ENCODE peak calls at places on chromosomes 6 and 20, in six cellular contexts. T, W, B, N, P and V are unnamed samples.

GRCh38 chr20:34439168-34439567 is 76.1 kb downstream of the ITCH start:
- DNase-seq in T (no peak), W (no peak), B (no peak), N (no peak), P (no peak), V (no peak)

GRCh38 chr6:119620846-119621570 is 271.4 kb upstream of the MAN1A1 start:
- DNase-seq in T (no peak), W (no peak), B (no peak), N (peak), P (no peak), V (no peak)

GRCh38 chr6:5422321-5422915 is 161.1 kb downstream of the FARS2 start:
- DNase-seq in T (no peak), W (peak), B (peak), N (peak), P (peak), V (peak)

GRCh38 chr20:53582574-53583351 is 10.9 kb downstream of the ZNF217 start:
- DNase-seq in T (no peak), W (no peak), B (no peak), N (peak), P (peak), V (no peak)

GRCh38 chr6:73610444-73611275 is 43.1 kb downstream of the SLC17A5 start:
- DNase-seq in T (no peak), W (no peak), B (no peak), N (no peak), P (no peak), V (peak)

GRCh38 chr6:33962186-33962585 is 158.4 kb upstream of the MLN start:
- DNase-seq in T (no peak), W (no peak), B (no peak), N (no peak), P (no peak), V (no peak)

GRCh38 chr20:38428800-38429199 is 6.3 kb downstream of the SNHG17 start:
- DNase-seq in T (no peak), W (no peak), B (no peak), N (no peak), P (no peak), V (no peak)

GRCh38 chr6:70415660-70416059 is 2.4 kb downstream of the FAM135A start:
- DNase-seq in T (no peak), W (no peak), B (no peak), N (no peak), P (no peak), V (no peak)

GRCh38 chr20:14915356-14915755 is 577.9 kb upstream of the FLRT3 start:
- DNase-seq in T (no peak), W (no peak), B (no peak), N (no peak), P (peak), V (no peak)

GRCh38 chr6:142130814-142131213 is 1.9 kb upstream of the GJE1 start:
- DNase-seq in T (no peak), W (no peak), B (no peak), N (no peak), P (no peak), V (no peak)

GRCh38 chr20:62472020-62472342 is 3.8 kb downstream of the GATA5 start:
- DNase-seq in T (no peak), W (no peak), B (no peak), N (no peak), P (no peak), V (no peak)

GRCh38 chr6:1122083-1122482 is 189.8 kb upstream of the FOXQ1 start:
- DNase-seq in T (no peak), W (no peak), B (no peak), N (no peak), P (no peak), V (no peak)

GRCh38 chr6:10194816-10195639 is 219.8 kb downstream of the TFAP2A start:
- DNase-seq in T (no peak), W (no peak), B (no peak), N (no peak), P (no peak), V (no peak)

GRCh38 chr20:58633161-58634035 is 17.7 kb upstream of the STX16 start:
- DNase-seq in T (no peak), W (no peak), B (no peak), N (no peak), P (no peak), V (no peak)

GRCh38 chr20:1472556-1473243 is 6.1 kb upstream of the NSFL1C start:
- DNase-seq in T (no peak), W (no peak), B (no peak), N (no peak), P (no peak), V (peak)

GRCh38 chr6:122998403-122998965 is 2.4 kb downstream of the CLVS2 start:
- DNase-seq in T (no peak), W (no peak), B (no peak), N (no peak), P (no peak), V (no peak)

GRCh38 chr20:44092551-44093248 is 94.3 kb downstream of the JPH2 start:
- DNase-seq in T (no peak), W (no peak), B (no peak), N (no peak), P (no peak), V (no peak)

GRCh38 chr6:42451146-42451594 is 556 bp downstream of the TRERF1 start:
- DNase-seq in T (no peak), W (no peak), B (no peak), N (no peak), P (no peak), V (no peak)

GRCh38 chr20:60135276-60135675 is 177.1 kb downstream of the CDH26 start:
- DNase-seq in T (no peak), W (no peak), B (no peak), N (no peak), P (no peak), V (no peak)

GRCh38 chr6:154950979-154951378 is 44.1 kb upstream of the TIAM2 start:
- DNase-seq in T (no peak), W (no peak), B (no peak), N (no peak), P (no peak), V (no peak)

GRCh38 chr6:114342826-114343781 is at the start of gene HS3ST5:
- DNase-seq in T (no peak), W (peak), B (peak), N (no peak), P (no peak), V (peak)

GRCh38 chr6:136487746-136488145 is 62.5 kb downstream of the MAP7 start:
- DNase-seq in T (no peak), W (no peak), B (no peak), N (no peak), P (no peak), V (no peak)

GRCh38 chr20:623704-624103 is 13.6 kb upstream of the TCF15 start:
- DNase-seq in T (no peak), W (no peak), B (no peak), N (no peak), P (no peak), V (no peak)

GRCh38 chr20:46232575-46232974 is 75.7 kb downstream of the CDH22 start:
- DNase-seq in T (no peak), W (no peak), B (no peak), N (no peak), P (no peak), V (no peak)

GRCh38 chr20:35502352-35502751 is 27.1 kb downstream of the C20orf173 start:
- DNase-seq in T (no peak), W (no peak), B (peak), N (no peak), P (no peak), V (peak)

GRCh38 chr20:8223096-8223870 is 91.2 kb downstream of the PLCB1 start:
- DNase-seq in T (no peak), W (no peak), B (no peak), N (peak), P (no peak), V (no peak)

GRCh38 chr6:28544211-28544610 is 18.5 kb downstream of the GPX5 start:
- DNase-seq in T (no peak), W (peak), B (no peak), N (no peak), P (no peak), V (no peak)

GRCh38 chr20:19974621-19975435 is 42.3 kb upstream of the NAA20 start:
- DNase-seq in T (peak), W (no peak), B (peak), N (peak), P (peak), V (no peak)

GRCh38 chr6:43851204-43851855 is 81.3 kb downstream of the VEGFA start:
- DNase-seq in T (no peak), W (no peak), B (no peak), N (no peak), P (no peak), V (no peak)

GRCh38 chr6:134247271-134247833 is 70.6 kb downstream of the SGK1 start:
- DNase-seq in T (no peak), W (no peak), B (peak), N (no peak), P (no peak), V (peak)

GRCh38 chr6:81204741-81205140 is 547.7 kb downstream of the TENT5A start:
- DNase-seq in T (no peak), W (no peak), B (no peak), N (no peak), P (no peak), V (no peak)

GRCh38 chr6:106787327-106788196 is 158.2 kb downstream of the QRSL1 start:
- DNase-seq in T (no peak), W (no peak), B (no peak), N (no peak), P (peak), V (no peak)

GRCh38 chr20:7505152-7505834 is 435.0 kb downstream of the HAO1 start:
- DNase-seq in T (no peak), W (no peak), B (no peak), N (no peak), P (no peak), V (no peak)

GRCh38 chr20:62818592-62819493 is 2.0 kb downstream of the COL9A3 start:
- DNase-seq in T (no peak), W (no peak), B (peak), N (no peak), P (peak), V (no peak)

GRCh38 chr6:32196682-32197616 is 4.5 kb upstream of the GPSM3 start:
- DNase-seq in T (no peak), W (no peak), B (peak), N (no peak), P (no peak), V (peak)

GRCh38 chr6:166511316-166511715 is 75.2 kb downstream of the RAMACL start:
- DNase-seq in T (no peak), W (no peak), B (no peak), N (no peak), P (no peak), V (no peak)

GRCh38 chr6:137866200-137866913 is 702 bp upstream of the TNFAIP3 start:
- DNase-seq in T (no peak), W (peak), B (no peak), N (no peak), P (no peak), V (no peak)

GRCh38 chr6:108114861-108115597 is 40.5 kb upstream of the OSTM1 start:
- DNase-seq in T (no peak), W (peak), B (peak), N (peak), P (no peak), V (peak)

GRCh38 chr6:40804905-40805304 is 217.7 kb upstream of the LRFN2 start:
- DNase-seq in T (no peak), W (peak), B (no peak), N (no peak), P (no peak), V (no peak)

GRCh38 chr20:16922834-16923233 is 174.7 kb downstream of the OTOR start:
- DNase-seq in T (no peak), W (no peak), B (no peak), N (peak), P (no peak), V (no peak)

GRCh38 chr6:111481836-111482235 is 1.2 kb downstream of the REV3L start:
- DNase-seq in T (no peak), W (no peak), B (no peak), N (no peak), P (no peak), V (no peak)

GRCh38 chr6:111483736-111484654 is 977 bp upstream of the REV3L start:
- DNase-seq in T (peak), W (peak), B (peak), N (peak), P (peak), V (peak)

GRCh38 chr6:111480988-111481830 is 1.8 kb downstream of the REV3L start:
- DNase-seq in T (no peak), W (no peak), B (no peak), N (no peak), P (no peak), V (no peak)

GRCh38 chr6:111482959-111483735 is at the start of gene REV3L:
- DNase-seq in T (peak), W (peak), B (peak), N (peak), P (peak), V (peak)

GRCh38 chr6:111482236-111482958 is 621 bp downstream of the REV3L start:
- DNase-seq in T (no peak), W (peak), B (peak), N (no peak), P (peak), V (peak)
- TF ChIP-seq CTCF in T (no peak), W (no peak), B (no peak), N (no peak), P (no peak), V (no peak)

GRCh38 chr6:130055271-130055670 is 36.9 kb downstream of the L3MBTL3 start:
- DNase-seq in T (no peak), W (no peak), B (no peak), N (no peak), P (no peak), V (no peak)

GRCh38 chr6:130047440-130047995 is 29.1 kb downstream of the L3MBTL3 start:
- DNase-seq in T (no peak), W (no peak), B (no peak), N (no peak), P (no peak), V (no peak)

GRCh38 chr6:130054725-130055124 is 36.3 kb downstream of the L3MBTL3 start:
- DNase-seq in T (no peak), W (no peak), B (no peak), N (no peak), P (no peak), V (no peak)

GRCh38 chr6:130046711-130047439 is 28.5 kb downstream of the L3MBTL3 start:
- DNase-seq in T (no peak), W (no peak), B (no peak), N (no peak), P (no peak), V (no peak)

GRCh38 chr6:130050230-130050629 is 31.8 kb downstream of the L3MBTL3 start:
- DNase-seq in T (no peak), W (no peak), B (no peak), N (no peak), P (no peak), V (no peak)
- TF ChIP-seq CTCF in T (no peak), W (no peak), B (no peak), N (no peak), P (no peak), V (no peak)

GRCh38 chr6:112983741-112984221 is 636.7 kb downstream of the RFPL4B start:
- DNase-seq in T (no peak), W (no peak), B (no peak), N (no peak), P (no peak), V (no peak)

GRCh38 chr6:112979830-112980229 is 632.7 kb downstream of the RFPL4B start:
- DNase-seq in T (no peak), W (no peak), B (no peak), N (no peak), P (no peak), V (no peak)

GRCh38 chr6:112986270-112986669 is 639.1 kb downstream of the RFPL4B start:
- DNase-seq in T (no peak), W (no peak), B (no peak), N (peak), P (no peak), V (no peak)

GRCh38 chr6:112984899-112985298 is 637.8 kb downstream of the RFPL4B start:
- DNase-seq in T (no peak), W (no peak), B (no peak), N (no peak), P (no peak), V (no peak)

DNA sequence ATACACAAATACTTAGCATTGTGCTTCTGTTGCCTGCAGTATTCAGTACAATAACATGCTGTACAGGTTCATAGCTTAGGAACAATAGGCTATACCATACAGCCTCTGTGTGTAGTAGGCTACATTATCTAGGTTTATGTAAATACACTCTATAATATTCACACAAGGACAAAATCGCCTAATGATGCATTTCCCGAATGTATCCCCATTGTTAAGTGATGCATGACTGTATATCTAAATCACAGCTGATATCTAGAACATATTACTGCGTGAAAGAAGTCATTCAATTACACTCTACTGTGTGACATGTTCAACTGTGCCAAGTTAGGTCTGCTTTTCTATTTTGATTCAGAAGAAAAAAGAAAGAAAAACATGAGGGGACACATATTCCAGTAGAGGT is 633.5 kb downstream of the RFPL4B start:
- DNase-seq in T (no peak), W (no peak), B (no peak), N (no peak), P (no peak), V (no peak)
- TF ChIP-seq CTCF in T (no peak), W (no peak), B (no peak), N (no peak), P (no peak), V (no peak)

GRCh38 chr20:50191566-50192363 is 1.1 kb downstream of the CEBPB start:
- DNase-seq in T (no peak), W (peak), B (peak), N (no peak), P (peak), V (peak)
- TF ChIP-seq CTCF in T (no peak), W (no peak), B (peak), N (peak), P (no peak), V (peak)

GRCh38 chr20:47373206-47373722 is 16.8 kb upstream of the ZMYND8 start:
- DNase-seq in T (no peak), W (no peak), B (no peak), N (no peak), P (no peak), V (no peak)
- TF ChIP-seq CTCF in T (no peak), W (no peak), B (no peak), N (no peak), P (no peak), V (no peak)